ENCODE peak calls at places on chromosomes 1 and 21, in nine cellular contexts. N, F, I, G, W, B, C, Y and A are unnamed samples.

GRCh38 chr1:37932759-37933158 is 14.1 kb downstream of the INPP5B start:
- DNase-seq in N (no peak), F (peak), I (no peak), G (no peak), W (no peak), B (peak), C (peak), Y (no peak), A (peak)

GRCh38 chr1:235068155-235069121 is 60.2 kb downstream of the TOMM20 start:
- DNase-seq in N (no peak), F (peak), I (no peak), G (no peak), W (no peak), B (peak), C (peak), Y (no peak), A (peak)

GRCh38 chr1:53198241-53198651 is 1.6 kb downstream of the CPT2 start:
- DNase-seq in N (peak), F (no peak), I (no peak), G (no peak), W (no peak), B (peak), C (no peak), Y (no peak), A (peak)

GRCh38 chr1:68103006-68103545 is 52.6 kb upstream of the DIRAS3 start:
- DNase-seq in N (no peak), F (no peak), I (no peak), G (no peak), W (no peak), B (no peak), C (no peak), Y (no peak), A (no peak)

GRCh38 chr1:222641269-222641948 is 23.5 kb downstream of the MIA3 start:
- DNase-seq in N (no peak), F (no peak), I (no peak), G (no peak), W (no peak), B (no peak), C (no peak), Y (no peak), A (peak)

GRCh38 chr1:204108312-204109141 is 35.6 kb downstream of the SOX13 start:
- DNase-seq in N (no peak), F (no peak), I (no peak), G (no peak), W (no peak), B (no peak), C (no peak), Y (no peak), A (no peak)

GRCh38 chr21:38455403-38455802 is 42.9 kb downstream of the ERG start:
- DNase-seq in N (no peak), F (no peak), I (no peak), G (no peak), W (no peak), B (peak), C (no peak), Y (no peak), A (no peak)

GRCh38 chr1:67159233-67159632 is 7.0 kb upstream of the IL23R start:
- DNase-seq in N (no peak), F (no peak), I (no peak), G (no peak), W (no peak), B (no peak), C (no peak), Y (no peak), A (peak)

GRCh38 chr1:155859881-155860841 is 794 bp downstream of the SYT11 start:
- DNase-seq in N (peak), F (peak), I (no peak), G (peak), W (no peak), B (peak), C (peak), Y (peak), A (no peak)

GRCh38 chr21:14686466-14687276 is 140.6 kb upstream of the SAMSN1 start:
- DNase-seq in N (no peak), F (peak), I (peak), G (no peak), W (peak), B (no peak), C (no peak), Y (no peak), A (no peak)

GRCh38 chr1:9593492-9594465 is 5.1 kb downstream of the TMEM201 start:
- DNase-seq in N (peak), F (peak), I (peak), G (peak), W (no peak), B (peak), C (peak), Y (no peak), A (peak)

GRCh38 chr1:42968654-42969053 is 10.0 kb upstream of the SLC2A1 start:
- DNase-seq in N (no peak), F (no peak), I (no peak), G (no peak), W (no peak), B (no peak), C (no peak), Y (no peak), A (no peak)

GRCh38 chr1:223135176-223135575 is 7.9 kb downstream of the TLR5 start:
- DNase-seq in N (peak), F (peak), I (no peak), G (peak), W (no peak), B (peak), C (peak), Y (no peak), A (peak)

GRCh38 chr1:42983675-42984074 is 25.0 kb upstream of the SLC2A1 start:
- DNase-seq in N (no peak), F (no peak), I (no peak), G (no peak), W (no peak), B (no peak), C (no peak), Y (no peak), A (no peak)

GRCh38 chr1:39659110-39659509 is 12.8 kb downstream of the NT5C1A start:
- DNase-seq in N (no peak), F (no peak), I (no peak), G (no peak), W (no peak), B (no peak), C (no peak), Y (no peak), A (no peak)

GRCh38 chr21:29208666-29209059 is 78.2 kb downstream of the MAP3K7CL start:
- DNase-seq in N (no peak), F (peak), I (no peak), G (no peak), W (no peak), B (peak), C (peak), Y (no peak), A (peak)

GRCh38 chr1:150973826-150974579 is 632 bp downstream of the CERS2 start:
- DNase-seq in N (no peak), F (no peak), I (no peak), G (peak), W (peak), B (peak), C (no peak), Y (peak), A (peak)

GRCh38 chr1:16051039-16051438 is 7.5 kb downstream of the CLCNKB start:
- DNase-seq in N (no peak), F (no peak), I (no peak), G (no peak), W (no peak), B (no peak), C (no peak), Y (no peak), A (no peak)

GRCh38 chr1:194584052-194584451 is 1397.6 kb upstream of the B3GALT2 start:
- DNase-seq in N (no peak), F (no peak), I (no peak), G (no peak), W (no peak), B (no peak), C (no peak), Y (no peak), A (no peak)

GRCh38 chr1:9338354-9339250 is 45.9 kb downstream of the SPSB1 start:
- DNase-seq in N (peak), F (peak), I (no peak), G (no peak), W (no peak), B (peak), C (no peak), Y (no peak), A (no peak)

GRCh38 chr1:117967900-117968299 is 38.4 kb downstream of the WDR3 start:
- DNase-seq in N (no peak), F (no peak), I (no peak), G (no peak), W (no peak), B (peak), C (peak), Y (no peak), A (peak)

GRCh38 chr1:93815738-93816110 is 63.3 kb downstream of the DNTTIP2 start:
- DNase-seq in N (no peak), F (no peak), I (no peak), G (no peak), W (no peak), B (no peak), C (no peak), Y (no peak), A (peak)

GRCh38 chr1:228394571-228395394 is 11.9 kb downstream of the TRIM11 start:
- DNase-seq in N (peak), F (no peak), I (no peak), G (peak), W (no peak), B (no peak), C (no peak), Y (peak), A (no peak)

GRCh38 chr1:29711582-29712274 is 475.4 kb downstream of the PTPRU start:
- DNase-seq in N (no peak), F (peak), I (no peak), G (no peak), W (no peak), B (peak), C (peak), Y (no peak), A (peak)

GRCh38 chr1:204094262-204095247 is 21.6 kb downstream of the SOX13 start:
- DNase-seq in N (no peak), F (no peak), I (no peak), G (peak), W (no peak), B (no peak), C (no peak), Y (no peak), A (no peak)

GRCh38 chr1:51636765-51637522 is 20.1 kb downstream of the OSBPL9 start:
- DNase-seq in N (peak), F (peak), I (no peak), G (peak), W (no peak), B (peak), C (peak), Y (no peak), A (peak)

GRCh38 chr1:87714278-87714677 is 385.6 kb downstream of the LMO4 start:
- DNase-seq in N (no peak), F (no peak), I (no peak), G (no peak), W (no peak), B (no peak), C (no peak), Y (no peak), A (no peak)

GRCh38 chr1:201104141-201104540 is 8.1 kb downstream of the CACNA1S start:
- DNase-seq in N (no peak), F (no peak), I (no peak), G (no peak), W (no peak), B (no peak), C (no peak), Y (no peak), A (no peak)

GRCh38 chr1:111706921-111707320 is 32.3 kb downstream of the INKA2 start:
- DNase-seq in N (no peak), F (no peak), I (no peak), G (no peak), W (no peak), B (no peak), C (peak), Y (no peak), A (no peak)

GRCh38 chr1:23865543-23865930 is 2.6 kb downstream of the FUCA1 start:
- DNase-seq in N (no peak), F (peak), I (peak), G (peak), W (peak), B (peak), C (peak), Y (no peak), A (peak)

GRCh38 chr1:41482906-41483895 is 1.3 kb downstream of the EDN2 start:
- DNase-seq in N (no peak), F (no peak), I (no peak), G (peak), W (peak), B (no peak), C (no peak), Y (no peak), A (no peak)

GRCh38 chr1:64846573-64847430 is 101.9 kb downstream of the RAVER2 start:
- DNase-seq in N (no peak), F (no peak), I (no peak), G (no peak), W (no peak), B (no peak), C (no peak), Y (no peak), A (no peak)

GRCh38 chr1:36762174-36762573 is 272.1 kb downstream of the GRIK3 start:
- DNase-seq in N (no peak), F (no peak), I (no peak), G (no peak), W (no peak), B (no peak), C (no peak), Y (no peak), A (no peak)

GRCh38 chr1:212791261-212791675 is 309 bp downstream of the NSL1 start:
- DNase-seq in N (no peak), F (no peak), I (no peak), G (no peak), W (no peak), B (peak), C (peak), Y (no peak), A (peak)

GRCh38 chr21:45921917-45922316 is 59.7 kb upstream of the COL6A1 start:
- DNase-seq in N (no peak), F (no peak), I (no peak), G (no peak), W (no peak), B (no peak), C (no peak), Y (no peak), A (no peak)
- TF ChIP-seq CTCF in N (no peak), F (no peak), I (no peak), G (no peak), W (peak), B (no peak), C (no peak), Y (no peak), A (no peak)

DNA sequence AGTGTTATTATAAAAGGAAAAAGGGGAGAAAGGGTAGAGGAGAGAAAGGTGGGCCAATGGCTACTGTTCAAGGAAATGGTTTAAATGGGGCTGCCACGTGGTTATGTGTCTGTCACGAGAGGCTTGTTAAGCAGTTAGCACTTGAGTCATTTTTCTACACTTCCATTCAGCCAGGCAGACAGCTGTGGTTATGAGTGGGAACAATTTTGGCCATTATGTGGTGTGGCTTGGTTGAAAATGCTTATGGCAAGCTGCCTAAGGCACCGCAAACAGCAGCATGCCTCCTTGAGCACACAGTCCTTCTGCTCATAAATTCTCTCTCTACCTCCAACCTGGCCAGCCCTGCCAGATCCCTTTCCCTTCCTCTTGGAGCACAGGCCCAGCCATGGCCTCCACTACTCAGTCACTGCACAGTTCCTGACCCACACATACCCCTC is 3.2 kb upstream of the SRM start:
- DNase-seq in N (peak), F (peak), I (peak), G (no peak), W (no peak), B (peak), C (no peak), Y (no peak), A (no peak)
- H3K4me3 ChIP-seq in N (no peak), F (no peak), I (no peak), G (no peak), W (no peak), B (no peak), C (no peak), Y (no peak), A (no peak)

DNA sequence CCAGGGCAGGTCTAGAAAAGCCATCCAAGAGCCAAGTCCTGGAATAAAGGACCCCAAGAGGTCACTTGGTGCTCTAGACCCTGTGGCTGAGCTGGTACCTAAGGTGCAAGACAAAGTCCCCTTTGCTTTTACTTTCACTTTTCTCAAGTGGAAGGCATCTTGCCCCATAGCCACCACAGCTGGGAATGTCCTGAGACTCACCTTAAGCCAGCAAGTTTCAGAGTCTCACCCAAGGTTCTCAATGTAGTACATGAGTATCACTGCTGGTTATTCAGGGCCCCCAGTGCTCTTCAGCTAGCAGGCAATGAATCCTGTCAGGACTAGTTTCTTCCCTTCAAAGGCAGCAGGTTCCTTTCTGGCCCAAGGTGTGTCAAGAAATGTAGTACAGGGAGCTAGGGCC is 67.5 kb downstream of the UROD start:
- DNase-seq in N (no peak), F (no peak), I (no peak), G (no peak), W (peak), B (no peak), C (no peak), Y (no peak), A (no peak)
- TF ChIP-seq CTCF in N (no peak), F (no peak), I (no peak), G (no peak), W (no peak), B (no peak), C (no peak), Y (no peak), A (no peak)

GRCh38 chr1:1628656-1629429 is 3.1 kb upstream of the MMP23B start:
- DNase-seq in N (peak), F (no peak), I (no peak), G (no peak), W (no peak), B (no peak), C (no peak), Y (peak), A (no peak)
- H3K4me3 ChIP-seq in N (no peak), F (no peak), I (peak), G (no peak), W (no peak), B (no peak), C (no peak), Y (peak), A (peak)

GRCh38 chr21:36707763-36708511 is 9.0 kb downstream of the SIM2 start:
- DNase-seq in N (peak), F (no peak), I (no peak), G (no peak), W (no peak), B (no peak), C (no peak), Y (no peak), A (no peak)

GRCh38 chr21:36708512-36709029 is 9.7 kb downstream of the SIM2 start:
- DNase-seq in N (no peak), F (no peak), I (no peak), G (no peak), W (no peak), B (no peak), C (no peak), Y (no peak), A (no peak)

GRCh38 chr21:36706482-36706852 is 7.6 kb downstream of the SIM2 start:
- DNase-seq in N (no peak), F (no peak), I (no peak), G (no peak), W (no peak), B (no peak), C (no peak), Y (no peak), A (no peak)

GRCh38 chr21:36705679-36706481 is 7.0 kb downstream of the SIM2 start:
- DNase-seq in N (no peak), F (no peak), I (no peak), G (no peak), W (no peak), B (no peak), C (no peak), Y (no peak), A (no peak)

GRCh38 chr21:36706951-36707762 is 8.2 kb downstream of the SIM2 start:
- DNase-seq in N (no peak), F (no peak), I (no peak), G (no peak), W (no peak), B (no peak), C (peak), Y (no peak), A (no peak)
- TF ChIP-seq CTCF in N (no peak), F (peak), I (no peak), G (no peak), W (no peak), B (peak), C (no peak), Y (no peak), A (peak)

GRCh38 chr1:4587721-4588120 is 66.7 kb upstream of the AJAP1 start:
- DNase-seq in N (no peak), F (no peak), I (no peak), G (no peak), W (no peak), B (no peak), C (no peak), Y (no peak), A (no peak)
- H3K4me3 ChIP-seq in N (no peak), F (no peak), I (no peak), G (no peak), W (no peak), B (no peak), C (no peak), Y (no peak), A (no peak)

DNA sequence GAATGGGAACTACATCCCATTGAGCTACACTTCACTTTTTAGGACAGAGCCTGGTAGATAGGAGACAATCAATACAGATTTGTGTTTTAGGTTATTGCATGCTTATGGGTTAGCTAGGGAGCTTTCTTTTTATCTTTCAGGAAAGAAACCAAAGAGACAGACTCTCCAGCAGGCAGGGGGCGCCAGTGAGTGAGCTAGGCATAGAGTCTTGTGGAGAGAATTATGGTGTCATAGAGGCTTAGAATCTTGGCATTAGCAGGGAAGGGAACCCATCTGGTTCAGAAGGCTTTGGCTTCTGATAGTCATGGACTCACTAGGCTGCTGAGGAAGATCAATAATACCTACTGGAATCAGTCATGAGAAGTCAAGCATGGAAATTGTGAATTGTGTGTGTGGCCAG is at the start of gene SMCP:
- DNase-seq in N (no peak), F (no peak), I (no peak), G (no peak), W (no peak), B (no peak), C (no peak), Y (no peak), A (no peak)
- TF ChIP-seq CTCF in N (no peak), F (peak), I (peak), G (no peak), W (peak), B (no peak), C (no peak), Y (no peak), A (peak)

DNA sequence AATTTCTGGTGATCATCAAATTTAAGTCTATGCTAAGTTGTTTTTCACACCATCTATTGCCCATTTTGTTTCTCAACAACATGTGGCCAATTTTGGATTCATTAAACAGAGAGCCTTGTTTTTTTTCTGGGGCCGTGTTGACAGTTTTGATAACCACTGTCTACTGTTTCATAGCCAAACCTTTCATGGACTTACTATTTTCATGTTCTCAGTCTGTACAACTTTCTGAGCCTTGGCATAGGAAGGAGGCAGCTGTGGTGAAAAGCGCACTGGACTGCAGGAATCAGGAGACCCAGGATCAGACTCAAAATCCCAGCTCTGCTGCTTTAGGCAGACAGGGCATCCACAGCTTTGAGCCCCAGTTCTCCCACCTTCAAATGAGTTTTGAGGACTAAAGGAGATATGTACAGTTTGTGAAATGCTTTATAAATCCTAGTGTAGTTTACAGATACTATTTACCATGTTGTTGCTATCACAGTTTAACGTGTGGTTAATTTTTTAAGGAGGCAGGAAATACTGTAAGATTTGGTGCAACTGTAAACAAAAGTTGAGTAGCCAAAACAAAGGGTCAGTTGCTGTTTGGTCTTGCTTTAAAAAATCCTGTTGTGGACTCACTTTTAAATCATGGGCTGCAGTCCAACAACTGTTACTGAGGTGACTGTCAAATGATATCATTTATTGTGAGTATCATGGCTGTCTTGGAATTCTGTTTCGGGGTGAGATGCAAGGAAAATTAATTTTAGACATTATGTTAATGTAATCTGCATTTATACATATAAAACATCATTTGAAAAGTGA is 2.9 kb downstream of the MACO1 start:
- DNase-seq in N (no peak), F (no peak), I (no peak), G (no peak), W (no peak), B (peak), C (no peak), Y (no peak), A (no peak)
- H3K4me3 ChIP-seq in N (no peak), F (no peak), I (no peak), G (no peak), W (no peak), B (no peak), C (no peak), Y (no peak), A (no peak)